ENCODE peak calls at places on chromosomes 13 and 19, in seven cellular contexts. I is upper lobe of right lung, K is IMR-90, H is gastrocnemius medialis, A is right lobe of liver, P is psoas muscle, F is SK-N-SH. T is an unnamed sample.

GRCh38 chr19:34321735-34322134 is 43.3 kb upstream of the GPI start:
- DNase-seq in F (no peak), I (no peak), H (no peak), P (no peak), K (no peak), A (no peak), T (no peak)

GRCh38 chr19:33815410-33816340 is 19.0 kb downstream of the KCTD15 start:
- DNase-seq in A (peak; percentile 31), P (no peak), H (no peak), F (peak; percentile 55), K (peak; percentile 34), I (peak; percentile 26), T (peak; percentile 53)

GRCh38 chr19:46431824-46432223 is 3.1 kb upstream of the PNMA8C start:
- DNase-seq in A (no peak), K (no peak), H (no peak), F (no peak), I (no peak), P (no peak), T (no peak)

GRCh38 chr13:98495627-98496238 is 81.2 kb downstream of the STK24 start:
- DNase-seq in F (peak; percentile 53), I (no peak), A (no peak), K (no peak), P (no peak), H (no peak), T (no peak)

GRCh38 chr19:51124729-51125128 is at the start of gene SIGLEC9:
- DNase-seq in A (peak; percentile 78), K (no peak), I (peak; percentile 74), P (peak; percentile 45), H (peak; percentile 47), F (no peak), T (no peak)

GRCh38 chr19:46605356-46605821 is 4.3 kb downstream of the CALM3 start:
- DNase-seq in P (no peak), H (no peak), A (no peak), K (no peak), I (peak; percentile 61), F (peak; percentile 17), T (no peak)

GRCh38 chr19:10076535-10076934 is 9.6 kb upstream of the SHFL start:
- DNase-seq in I (no peak), F (no peak), K (no peak), H (no peak), P (no peak), A (no peak), T (no peak)

GRCh38 chr13:20945952-20946383 is 43.4 kb upstream of the XPO4 start:
- DNase-seq in F (peak; percentile 30), H (no peak), I (peak; percentile 62), K (no peak), A (no peak), P (peak; percentile 19), T (no peak)

GRCh38 chr19:45467115-45467455 is 711 bp upstream of the FOSB start:
- DNase-seq in I (no peak), P (no peak), H (no peak), A (no peak), K (no peak), F (no peak), T (no peak)

GRCh38 chr13:65453982-65454381 is 1776.2 kb downstream of the PCDH9 start:
- DNase-seq in H (no peak), I (no peak), A (no peak), F (no peak), K (no peak), P (no peak), T (no peak)

GRCh38 chr13:111602874-111603273 is 282.4 kb downstream of the TEX29 start:
- DNase-seq in F (no peak), K (no peak), I (peak; percentile 36), H (no peak), A (no peak), P (no peak), T (no peak)

GRCh38 chr13:67971291-67971690 is 741.2 kb upstream of the PCDH9 start:
- DNase-seq in I (no peak), A (no peak), F (no peak), P (no peak), H (no peak), K (no peak), T (no peak)

GRCh38 chr13:113364933-113365371 is 1.0 kb upstream of the GRTP1 start:
- DNase-seq in H (no peak), I (no peak), K (no peak), A (no peak), F (peak; percentile 57), P (no peak), T (no peak)

GRCh38 chr19:18392417-18392816 is 5.0 kb downstream of the LRRC25 start:
- DNase-seq in K (no peak), I (peak; percentile 80), P (no peak), F (no peak), A (peak; percentile 73), H (no peak), T (no peak)

GRCh38 chr19:33156354-33156753 is 24.4 kb downstream of the WDR88 start:
- DNase-seq in H (no peak), F (no peak), A (no peak), P (no peak), I (no peak), K (peak; percentile 41), T (peak; percentile 33)

GRCh38 chr19:1576242-1577089 is 8.3 kb upstream of the MEX3D start:
- DNase-seq in I (no peak), A (no peak), P (no peak), H (no peak), F (no peak), K (no peak), T (no peak)

GRCh38 chr13:80962855-80963254 is 621.9 kb upstream of the SPRY2 start:
- DNase-seq in K (no peak), I (no peak), H (no peak), A (no peak), F (no peak), P (no peak), T (no peak)

GRCh38 chr19:56839665-56840451 is 668 bp downstream of the PEG3 start:
- DNase-seq in H (peak; percentile 83), I (peak; percentile 88), P (peak; percentile 93), A (peak; percentile 97), K (no peak), F (peak; percentile 72), T (peak; percentile 72)

GRCh38 chr19:56838680-56838929 is 1.9 kb downstream of the PEG3 start:
- DNase-seq in I (no peak), A (no peak), K (no peak), F (no peak), P (no peak), H (no peak), T (no peak)

GRCh38 chr19:56840452-56841193 is at the start of the genes PEG3 and ZIM2:
- DNase-seq in P (peak; percentile 64), H (no peak), K (no peak), A (peak; percentile 71), F (peak; percentile 76), I (no peak), T (no peak)

GRCh38 chr19:56837892-56838679 is 2.4 kb downstream of the PEG3 start:
- DNase-seq in I (peak; percentile 84), P (peak; percentile 73), A (peak; percentile 91), H (peak; percentile 28), K (no peak), F (peak; percentile 64), T (peak; percentile 18)

DNA sequence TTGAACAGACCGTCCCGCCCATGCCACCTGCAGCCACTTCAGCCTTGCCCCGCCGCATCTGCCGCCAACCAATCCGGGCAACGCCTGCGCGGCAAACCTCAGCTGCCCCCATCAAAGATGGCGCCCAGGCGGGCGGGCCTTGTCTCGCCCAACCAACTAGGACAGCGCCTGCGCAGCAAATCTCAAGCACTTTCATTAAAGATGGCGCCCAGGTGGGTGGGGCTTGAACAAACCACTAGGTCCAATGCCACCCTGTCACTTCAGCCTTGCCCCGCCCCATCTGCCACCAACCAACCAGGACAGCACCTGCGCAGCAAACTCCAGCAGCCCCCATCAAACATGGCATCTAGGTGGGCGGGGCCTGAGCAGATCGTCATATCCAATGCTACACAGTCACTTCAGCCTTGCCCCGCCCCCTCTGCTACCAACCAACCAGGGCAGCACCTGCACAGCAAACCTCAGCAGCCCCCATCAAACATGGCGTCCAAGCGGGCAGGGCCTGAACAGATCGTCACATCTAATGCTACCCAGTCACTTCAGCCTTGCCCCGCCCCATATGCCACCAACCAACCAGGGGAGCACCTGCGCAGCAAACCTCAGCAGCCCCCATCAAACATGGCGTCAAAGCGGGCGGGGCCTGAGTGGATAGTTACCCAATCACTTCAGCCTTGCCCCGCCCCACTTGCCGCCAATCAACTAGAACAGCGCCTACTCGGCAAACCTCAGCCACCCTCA is 1.4 kb downstream of the PEG3 start:
- DNase-seq in P (peak; percentile 97), F (peak; percentile 69), A (peak; percentile 98), H (peak; percentile 88), K (no peak), I (peak; percentile 92), T (peak; percentile 77)
- H3K4me3 ChIP-seq in P (peak overlapping the region; percentile 61), F (no peak overlapping the region), A (no peak overlapping the region), H (peak overlapping the region; percentile 40), K (no peak overlapping the region), I (peak overlapping the region; percentile 42), T (no peak overlapping the region)

DNA sequence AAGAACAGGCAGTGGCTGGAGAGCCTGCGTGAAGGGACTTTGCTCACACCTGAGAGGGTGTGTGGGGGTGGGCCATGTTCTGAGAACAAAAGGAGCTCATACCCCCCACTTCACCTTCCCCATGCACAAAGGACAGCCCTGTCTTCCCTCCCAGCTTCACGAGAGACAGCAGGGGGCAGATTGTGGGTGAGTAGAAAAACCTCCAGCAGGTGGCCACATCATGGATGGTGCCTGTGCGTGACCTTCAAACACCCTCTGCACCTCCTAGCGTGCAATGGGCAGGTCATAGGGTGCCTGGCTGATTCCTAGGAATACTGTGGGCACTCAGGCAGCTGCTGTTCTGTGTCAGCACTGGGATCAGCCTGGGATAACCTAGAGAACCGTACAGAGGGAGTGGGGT is 36.3 kb upstream of the PSG9 start:
- DNase-seq in H (no peak), K (no peak), I (no peak), F (no peak), A (no peak), P (no peak), T (no peak)
- TF ChIP-seq CTCF in H (no peak), K (no peak), I (no peak), F (no peak), A (no peak), P (no peak), T (no peak)

DNA sequence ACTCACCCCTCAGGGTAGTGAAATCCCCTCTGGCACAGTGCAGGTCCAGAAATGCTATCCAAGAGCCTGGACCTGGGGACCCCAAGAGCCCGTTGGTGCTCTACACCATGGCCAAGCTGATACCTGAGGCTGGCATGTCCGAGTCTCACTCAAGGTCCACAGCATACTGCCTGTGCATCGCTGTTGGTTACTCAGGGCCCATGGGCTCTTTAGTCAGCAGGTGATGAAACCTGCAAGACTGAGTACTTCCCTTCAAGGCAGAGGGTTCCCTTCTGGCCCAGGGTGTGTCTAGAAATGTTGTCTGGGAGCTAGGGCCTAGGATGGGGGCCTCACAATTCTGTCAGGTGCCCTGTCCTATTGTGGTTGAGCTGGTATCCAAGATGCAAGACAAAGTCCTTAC is 19.6 kb upstream of the KBTBD7 start:
- DNase-seq in I (no peak), P (no peak), F (no peak), A (no peak), H (no peak), K (no peak), T (no peak)
- H3K27ac ChIP-seq in I (no peak overlapping the region), P (no peak overlapping the region), F (no peak overlapping the region), A (no peak overlapping the region), H (no peak overlapping the region), K (no peak overlapping the region), T (no peak overlapping the region)

DNA sequence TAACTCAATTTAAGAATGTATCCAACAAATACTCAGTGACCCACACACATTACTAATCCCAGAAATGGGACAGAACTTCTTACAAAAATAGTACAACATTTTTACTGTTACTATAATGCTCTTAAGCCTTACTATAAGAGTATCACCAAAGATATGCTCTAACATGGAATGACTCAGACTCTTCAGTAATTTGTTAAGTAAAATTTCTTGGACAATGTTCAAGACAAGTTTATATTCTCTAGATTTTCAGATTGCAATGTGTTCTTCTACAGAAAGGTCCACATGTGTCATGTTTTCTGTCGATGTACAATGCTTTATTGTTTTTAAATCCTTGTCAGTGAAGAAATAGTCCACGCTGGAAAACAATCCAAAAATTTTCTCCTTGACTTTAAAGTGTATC is 66.3 kb upstream of the RFXAP start:
- DNase-seq in F (no peak), H (no peak), P (no peak), A (no peak), I (no peak), K (peak; percentile 7), T (no peak)
- H3K4me3 ChIP-seq in F (no peak overlapping the region), H (no peak overlapping the region), P (no peak overlapping the region), A (no peak overlapping the region), I (no peak overlapping the region), K (no peak overlapping the region), T (no peak overlapping the region)

T was measured in brain microvascular endothelial cell.